ENCODE peak calls at places on chromosomes 13 and 19, in four cellular contexts. V, H, G and O are unnamed samples.

GRCh38 chr13:49652691-49653305 is 24.5 kb downstream of the ARL11 start:
- DNase-seq in H (no peak), G (peak), V (peak), O (peak)

GRCh38 chr13:60261432-60262351 is 98.0 kb upstream of the DIAPH3 start:
- DNase-seq in H (no peak), G (no peak), V (no peak), O (no peak)

GRCh38 chr13:32838985-32839384 is 177.2 kb upstream of the KL start:
- DNase-seq in G (peak), H (no peak), V (no peak), O (no peak)

GRCh38 chr13:83996415-83996814 is 114.1 kb upstream of the SLITRK1 start:
- DNase-seq in G (no peak), V (no peak), H (no peak), O (no peak)

GRCh38 chr13:48975101-48975925 is at the start of gene FNDC3A:
- DNase-seq in G (peak), H (no peak), V (peak), O (peak)

GRCh38 chr13:52034616-52035226 is 10.2 kb downstream of the UTP14C start:
- DNase-seq in G (no peak), V (no peak), H (no peak), O (no peak)

GRCh38 chr19:19324059-19324755 is 3.6 kb downstream of the MAU2 start:
- DNase-seq in G (no peak), V (no peak), H (no peak), O (no peak)

GRCh38 chr19:46471116-46471733 is at the start of gene PNMA8A:
- DNase-seq in H (no peak), V (peak), G (no peak), O (peak)

GRCh38 chr19:42074513-42075363 is 1.2 kb upstream of the ZNF574 start:
- DNase-seq in H (no peak), G (no peak), V (peak), O (peak)
- TF ChIP-seq TARDBP in H (no peak), G (no peak), V (no peak), O (no peak)

DNA sequence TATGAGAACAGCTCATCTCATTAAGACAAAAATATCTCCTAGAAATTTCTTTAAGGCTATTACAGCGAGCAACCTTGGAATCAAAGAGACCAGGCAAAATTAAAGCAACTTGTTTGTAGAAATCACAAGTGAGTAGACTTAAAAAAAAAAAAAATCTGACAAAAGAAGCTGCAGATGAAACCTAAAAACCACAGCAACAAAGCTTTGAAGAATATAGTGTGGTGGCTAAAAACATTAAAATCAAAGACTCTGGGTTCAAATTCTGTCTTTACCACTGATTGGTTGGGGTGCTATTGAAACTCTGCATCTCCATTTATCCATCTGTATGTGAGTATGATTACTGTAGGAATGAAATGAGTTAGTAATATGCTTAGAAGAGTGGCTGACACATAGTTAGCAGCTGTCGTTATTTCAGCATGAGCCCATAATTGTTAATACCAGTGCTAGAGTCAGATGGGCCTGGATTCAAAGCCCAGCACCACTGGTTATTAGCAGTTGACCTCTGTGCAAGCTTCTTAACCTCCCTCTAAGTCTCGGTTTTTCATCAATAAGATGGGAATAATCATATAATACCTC is 157.6 kb downstream of the FOXO1 start:
- DNase-seq in V (no peak), G (no peak), H (no peak), O (no peak)
- TF ChIP-seq BHLHE40 in V (no peak), G (no peak), H (no peak), O (no peak)

GRCh38 chr19:918481-919156 is 1.5 kb downstream of the KISS1R start:
- DNase-seq in V (no peak), G (no peak), H (no peak), O (no peak)
- TF ChIP-seq TARDBP in V (no peak), G (no peak), H (no peak), O (no peak)

GRCh38 chr13:75633285-75633684 is 2.8 kb upstream of the LMO7 start:
- DNase-seq in G (peak), H (no peak), V (no peak), O (no peak)

GRCh38 chr13:75637101-75637774 is 1.1 kb downstream of the LMO7 start:
- DNase-seq in V (no peak), G (no peak), H (no peak), O (no peak)

GRCh38 chr13:75635621-75636338 is at the start of gene LMO7:
- DNase-seq in V (peak), G (peak), H (no peak), O (peak)

GRCh38 chr13:75636339-75637095 is 387 bp downstream of the LMO7 start:
- DNase-seq in V (peak), G (peak), H (no peak), O (no peak)

GRCh38 chr13:75635101-75635620 is 969 bp upstream of the LMO7 start:
- DNase-seq in H (no peak), G (peak), V (no peak), O (peak)
- TF ChIP-seq BHLHE40 in H (no peak), G (no peak), V (no peak), O (no peak)

DNA sequence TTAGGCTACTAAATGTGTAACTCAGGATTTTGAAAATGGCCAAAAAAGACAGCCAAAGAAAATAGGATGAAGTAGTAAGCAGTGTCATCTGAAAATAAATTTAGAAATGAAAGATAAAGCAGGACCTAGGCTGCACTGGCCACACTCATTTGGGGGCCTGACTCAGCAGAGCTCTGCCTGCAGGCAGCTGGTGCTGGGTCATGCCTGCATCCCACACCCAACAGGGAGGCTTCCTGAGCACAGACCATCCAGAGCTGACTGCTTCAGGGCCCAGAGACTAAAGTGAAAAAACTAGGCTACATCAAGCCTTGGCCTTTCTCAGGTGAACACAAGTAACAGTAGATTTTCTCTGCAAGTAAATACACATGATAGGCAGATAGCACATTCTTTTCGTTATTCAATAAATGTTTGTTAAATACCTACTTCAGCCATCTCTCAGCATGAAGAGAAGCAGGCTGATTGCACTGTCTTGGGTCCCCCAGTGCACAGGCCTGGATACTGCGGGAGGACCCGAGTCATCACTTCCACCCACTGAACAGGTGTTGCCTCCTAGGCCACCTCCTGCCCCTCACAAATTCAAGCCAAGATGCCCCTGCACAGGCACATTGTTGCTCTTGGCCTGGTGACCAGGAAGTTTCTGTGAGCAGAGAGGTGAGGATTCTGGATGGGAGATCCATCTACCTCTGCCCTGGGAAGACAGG is 284.0 kb downstream of the OXGR1 start:
- DNase-seq in G (no peak), H (no peak), V (no peak), O (no peak)
- TF ChIP-seq TARDBP in G (no peak), H (no peak), V (no peak), O (no peak)

GRCh38 chr13:19713186-19713965 is 69.4 kb downstream of the PSPC1 start:
- DNase-seq in H (peak), V (peak), G (no peak), O (no peak)
- TF ChIP-seq BHLHE40 in H (no peak), V (no peak), G (no peak), O (no peak)

DNA sequence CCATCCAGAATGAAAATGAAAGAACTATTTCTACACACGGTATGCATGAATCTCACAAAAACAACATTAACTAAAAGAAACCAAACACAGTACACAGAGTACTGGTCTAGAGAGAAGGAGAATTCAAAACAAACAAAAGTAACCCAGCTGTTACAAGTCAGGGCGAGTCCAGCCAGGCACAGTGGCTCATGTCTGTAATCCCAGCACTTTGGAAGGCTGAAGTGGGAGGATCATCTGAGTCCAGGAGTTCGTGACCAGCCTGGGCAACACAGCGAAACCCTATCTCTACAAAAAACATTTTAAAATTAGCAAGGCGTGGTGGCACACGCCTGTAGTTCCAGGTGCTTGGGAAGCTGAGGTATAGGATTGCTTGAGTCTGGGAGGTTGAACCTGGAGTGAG is 1.7 kb upstream of the PSMC4 start:
- DNase-seq in H (no peak), G (peak), V (no peak), O (no peak)
- TF ChIP-seq TARDBP in H (no peak), G (no peak), V (no peak), O (no peak)

DNA sequence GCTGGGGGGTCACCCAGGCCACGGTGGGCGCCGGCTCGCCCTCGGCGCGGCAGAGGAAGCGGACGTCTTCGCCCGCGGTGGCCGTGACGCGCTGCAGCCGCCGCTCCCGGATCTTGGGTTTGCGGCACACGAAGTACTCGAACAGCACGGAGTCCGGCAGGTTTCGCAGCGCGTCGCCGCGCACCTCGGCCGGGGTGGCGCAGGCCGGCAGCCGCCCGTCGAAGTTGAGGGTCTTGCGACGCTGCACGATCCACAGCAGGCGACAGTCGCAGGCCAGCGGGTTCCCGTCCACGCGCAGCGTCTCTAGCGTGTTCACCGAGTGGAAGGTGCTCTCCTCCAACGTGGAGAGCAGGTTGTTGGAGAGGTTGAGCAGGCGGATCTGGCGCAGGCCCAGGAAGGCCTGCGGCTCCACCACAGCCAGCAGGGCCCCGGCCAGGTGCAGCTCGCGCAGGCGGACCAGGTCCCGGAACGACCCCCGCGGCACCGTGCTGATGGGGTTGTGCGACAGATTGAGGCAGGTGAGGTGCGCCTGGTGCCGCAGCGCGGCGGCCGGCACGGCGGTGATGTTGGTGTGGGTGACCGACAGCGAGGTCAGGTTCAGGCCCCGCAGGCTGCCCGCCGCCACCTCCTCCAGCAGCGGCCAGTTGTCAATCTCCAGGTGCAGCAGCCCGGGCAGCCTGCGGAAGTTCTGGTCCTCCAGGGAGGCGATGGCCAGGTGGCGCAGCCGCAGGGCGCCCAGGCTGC is 8.6 kb upstream of the PEAK3 start:
- DNase-seq in V (no peak), G (no peak), H (no peak), O (no peak)
- TF ChIP-seq BHLHE40 in V (no peak), G (no peak), H (no peak), O (no peak)

DNA sequence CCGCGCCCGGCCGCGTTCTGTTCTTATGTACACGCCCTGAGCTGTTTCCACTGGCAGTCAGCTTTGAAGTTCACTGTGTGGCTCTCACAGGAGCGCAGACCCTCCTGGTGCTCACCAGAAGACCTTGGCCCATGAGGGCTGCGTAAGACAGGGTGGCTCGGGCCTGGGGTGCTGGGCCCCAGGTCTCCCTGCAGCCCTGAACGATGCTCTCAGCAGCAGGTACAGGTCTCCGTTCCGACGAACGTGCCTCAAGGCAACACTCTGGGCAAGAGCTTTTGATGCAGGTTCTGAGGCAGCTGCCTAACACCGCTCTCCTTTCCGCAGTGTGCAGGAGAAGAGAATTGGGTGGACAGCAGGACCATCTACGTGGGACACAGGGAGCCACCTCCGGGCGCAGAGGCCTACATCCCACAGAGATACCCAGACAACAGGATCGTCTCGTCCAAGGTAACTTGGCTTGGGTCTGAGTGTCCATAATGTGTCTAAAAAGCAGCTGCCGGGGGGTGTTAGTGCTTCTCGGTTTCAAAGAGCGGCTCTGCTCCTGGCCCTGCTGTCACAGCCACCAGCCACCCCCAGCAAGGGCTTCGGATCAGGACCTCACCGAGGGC is 95.1 kb downstream of the ATP11A start:
- DNase-seq in G (no peak), H (no peak), V (no peak), O (no peak)
- TF ChIP-seq TARDBP in G (no peak), H (no peak), V (no peak), O (no peak)

DNA sequence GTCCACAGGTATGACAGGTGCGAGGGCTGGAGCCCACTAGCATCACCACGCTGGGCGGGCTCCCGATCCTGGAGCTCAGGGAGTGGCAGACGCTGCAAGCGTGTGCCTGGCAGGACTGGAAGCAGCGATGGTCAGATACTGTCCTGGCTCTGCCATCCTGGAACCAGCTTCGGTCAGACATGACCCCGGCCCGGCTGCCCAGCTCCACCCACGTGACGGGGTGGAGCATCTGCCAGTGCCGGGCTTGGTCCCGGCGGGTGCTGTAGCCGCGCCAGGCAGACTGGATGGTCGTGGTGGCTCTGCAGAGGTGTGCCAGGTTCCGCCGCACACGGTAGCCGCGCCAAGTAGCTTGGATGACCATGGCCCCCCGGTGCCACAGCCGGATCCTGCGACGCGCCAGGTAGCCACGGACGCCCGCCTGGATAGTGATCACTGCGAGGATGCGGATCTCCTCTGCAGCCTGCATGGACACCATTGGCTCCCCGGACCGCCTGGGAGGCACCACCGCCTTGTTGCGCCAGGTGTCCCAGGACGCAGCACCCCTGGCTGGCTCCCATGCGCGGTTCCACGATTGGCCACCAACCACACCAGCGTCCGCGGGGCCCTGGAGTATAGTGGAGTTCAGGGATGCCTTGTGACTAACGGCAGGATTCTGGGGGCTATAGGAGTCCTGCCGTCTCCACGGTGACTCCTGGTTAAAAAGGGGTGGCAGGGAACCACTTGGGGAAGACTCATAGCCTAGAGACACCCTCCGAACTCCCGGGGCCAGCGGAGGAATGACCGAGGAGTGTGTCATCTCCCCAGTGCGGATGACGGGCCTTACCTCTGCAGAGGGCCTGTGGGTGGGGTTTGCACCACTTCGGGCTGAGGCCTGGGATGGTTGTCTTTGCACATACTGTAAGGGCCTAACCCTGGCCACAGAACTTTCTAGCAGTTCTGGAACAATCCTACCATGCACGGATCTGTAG is 16.5 kb downstream of the IQCN start:
- DNase-seq in H (no peak), G (no peak), V (no peak), O (no peak)
- TF ChIP-seq BHLHE40 in H (no peak), G (no peak), V (no peak), O (no peak)